ENCODE peak calls at places on chromosomes 7 and 10, in four cellular contexts. B, A, T and L are unnamed samples.

GRCh38 chr10:48245977-48246376 is 28.5 kb downstream of the FRMPD2 start:
- DNase-seq in B (no peak), A (no peak), T (no peak), L (no peak)

GRCh38 chr10:124754227-124754626 is 10.0 kb upstream of the FAM53B start:
- DNase-seq in B (no peak), A (no peak), T (no peak), L (no peak)

GRCh38 chr10:25815999-25816768 is 117.8 kb upstream of the MYO3A start:
- DNase-seq in B (no peak), A (no peak), T (no peak), L (no peak)

GRCh38 chr10:60114765-60115586 is 208.6 kb upstream of the CCDC6 start:
- DNase-seq in B (peak; percentile 72), A (peak; percentile 58), T (no peak), L (peak; percentile 55)

GRCh38 chr7:131945313-131945831 is 388.9 kb upstream of the PODXL start:
- DNase-seq in B (peak; percentile 86), A (peak; percentile 56), T (peak; percentile 78), L (no peak)

GRCh38 chr7:35035511-35035921 is 1.8 kb downstream of the DPY19L1 start:
- DNase-seq in B (peak; percentile 35), A (peak; percentile 75), T (no peak), L (no peak)

GRCh38 chr10:77455538-77455937 is 182.1 kb downstream of the KCNMA1 start:
- DNase-seq in B (no peak), A (no peak), T (no peak), L (no peak)

GRCh38 chr10:132714096-132714721 is 71.7 kb downstream of the NKX6-2 start:
- DNase-seq in B (no peak), A (no peak), T (peak; percentile 65), L (no peak)

GRCh38 chr10:43374194-43374593 is 2.8 kb downstream of the FXYD4 start:
- DNase-seq in B (no peak), A (no peak), T (peak; percentile 45), L (no peak)

GRCh38 chr7:136923111-136923510 is 54.7 kb downstream of the CHRM2 start:
- DNase-seq in B (no peak), A (no peak), T (no peak), L (peak; percentile 23)

GRCh38 chr10:44294726-44295412 is 90.0 kb downstream of the CXCL12 start:
- DNase-seq in B (no peak), A (no peak), T (no peak), L (no peak)

GRCh38 chr10:7773845-7774801 is 13.7 kb downstream of the KIN start:
- DNase-seq in B (no peak), A (no peak), T (no peak), L (no peak)

GRCh38 chr10:125057158-125058001 is 103.0 kb downstream of the CTBP2 start:
- DNase-seq in B (peak; percentile 64), A (no peak), T (peak; percentile 85), L (peak; percentile 79)

GRCh38 chr7:54705436-54705835 is 53.6 kb downstream of the SEC61G start:
- DNase-seq in B (no peak), A (peak; percentile 78), T (no peak), L (peak; percentile 12)

GRCh38 chr10:98041352-98042043 is 11.1 kb upstream of the CRTAC1 start:
- DNase-seq in B (peak; percentile 76), A (peak; percentile 72), T (no peak), L (no peak)

GRCh38 chr10:91955114-91955513 is 31.5 kb downstream of the BTAF1 start:
- DNase-seq in B (no peak), A (no peak), T (no peak), L (no peak)

GRCh38 chr10:71970331-71970730 is 6.1 kb downstream of the CHST3 start:
- DNase-seq in B (peak; percentile 43), A (peak; percentile 79), T (peak; percentile 82), L (no peak)

GRCh38 chr10:86317949-86318725 is 48.5 kb downstream of the GRID1 start:
- DNase-seq in B (no peak), A (no peak), T (no peak), L (no peak)

GRCh38 chr7:31336202-31337035 is 4.1 kb downstream of the NEUROD6 start:
- DNase-seq in B (peak; percentile 9), A (no peak), T (no peak), L (no peak)

GRCh38 chr10:11781114-11781513 is 38.9 kb downstream of the ECHDC3 start:
- DNase-seq in B (no peak), A (no peak), T (no peak), L (no peak)

GRCh38 chr7:88431861-88432260 is 125.2 kb upstream of the STEAP4 start:
- DNase-seq in B (no peak), A (no peak), T (no peak), L (no peak)

GRCh38 chr7:131543298-131543697 is 13.1 kb downstream of the PODXL start:
- DNase-seq in B (no peak), A (no peak), T (peak; percentile 29), L (no peak)

GRCh38 chr7:81770823-81771222 is 976 bp upstream of the HGF start:
- DNase-seq in B (no peak), A (no peak), T (no peak), L (no peak)

GRCh38 chr10:102133373-102134195 is 744 bp downstream of the PPRC1 start:
- DNase-seq in B (peak; percentile 82), A (peak; percentile 87), T (peak; percentile 93), L (no peak)

GRCh38 chr7:91310829-91311460 is 46.7 kb downstream of the FZD1 start:
- DNase-seq in B (no peak), A (no peak), T (no peak), L (peak; percentile 40)

GRCh38 chr10:61688551-61689308 is 26.0 kb downstream of the CABCOCO1 start:
- DNase-seq in B (no peak), A (no peak), T (no peak), L (no peak)

GRCh38 chr7:33789871-33790270 is 115.5 kb upstream of the BMPER start:
- DNase-seq in B (no peak), A (no peak), T (no peak), L (no peak)

GRCh38 chr10:103617362-103618026 is 124.0 kb downstream of the NEURL1 start:
- DNase-seq in B (no peak), A (no peak), T (no peak), L (no peak)

GRCh38 chr10:44295619-44296222 is 89.2 kb downstream of the CXCL12 start:
- DNase-seq in B (no peak), A (no peak), T (no peak), L (no peak)

GRCh38 chr10:129174167-129175014 is 292.6 kb upstream of the MGMT start:
- DNase-seq in B (peak; percentile 34), A (no peak), T (no peak), L (no peak)

GRCh38 chr7:120951309-120951706 is 731 bp downstream of the ING3 start:
- DNase-seq in B (no peak), A (no peak), T (no peak), L (no peak)

GRCh38 chr10:12594448-12594944 is 245.1 kb downstream of the CAMK1D start:
- DNase-seq in B (no peak), A (no peak), T (no peak), L (no peak)

GRCh38 chr10:80441831-80442230 is 12.3 kb upstream of the TSPAN14 start:
- DNase-seq in B (no peak), A (no peak), T (no peak), L (no peak)

GRCh38 chr7:102454423-102454822 is 10.2 kb downstream of the ALKBH4 start:
- DNase-seq in B (no peak), A (no peak), T (peak; percentile 72), L (no peak)

GRCh38 chr7:25680636-25681035 is 452.4 kb upstream of the NPVF start:
- DNase-seq in B (no peak), A (no peak), T (no peak), L (no peak)

GRCh38 chr10:70930251-70931000 is 42.1 kb upstream of the PCBD1 start:
- DNase-seq in B (no peak), A (no peak), T (no peak), L (no peak)

GRCh38 chr10:98400482-98400881 is 14.5 kb downstream of the PYROXD2 start:
- DNase-seq in B (no peak), A (no peak), T (no peak), L (peak; percentile 41)

DNA sequence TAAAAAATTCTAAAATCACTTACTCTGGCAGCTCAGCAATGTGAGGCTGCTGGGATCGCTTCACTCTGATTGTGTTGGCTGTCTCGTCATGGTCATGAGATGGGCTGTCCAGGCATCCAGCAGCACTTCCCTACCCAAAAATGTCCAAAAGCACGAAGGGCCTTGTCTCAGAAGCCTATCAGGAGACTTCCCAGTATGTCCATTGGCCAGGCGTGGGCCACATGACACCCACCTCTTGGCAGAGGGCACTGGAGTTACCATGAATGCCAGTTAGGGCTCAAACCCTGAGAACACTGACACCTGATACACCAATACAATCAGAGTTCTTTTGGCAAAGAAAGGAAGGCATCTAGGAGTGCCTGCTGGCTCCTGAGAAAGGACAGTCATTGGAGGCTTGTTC is 27.0 kb upstream of the GLI3 start:
- DNase-seq in B (no peak), A (no peak), T (no peak), L (no peak)
- H3K4me3 ChIP-seq in B (no peak overlapping the region), A (no peak overlapping the region), T (no peak overlapping the region), L (no peak overlapping the region)

GRCh38 chr10:56349611-56350010 is 11.4 kb downstream of the ZWINT start:
- DNase-seq in B (no peak), A (no peak), T (no peak), L (no peak)
- H3K4me3 ChIP-seq in B (no peak overlapping the region), A (no peak overlapping the region), T (no peak overlapping the region), L (no peak overlapping the region)

DNA sequence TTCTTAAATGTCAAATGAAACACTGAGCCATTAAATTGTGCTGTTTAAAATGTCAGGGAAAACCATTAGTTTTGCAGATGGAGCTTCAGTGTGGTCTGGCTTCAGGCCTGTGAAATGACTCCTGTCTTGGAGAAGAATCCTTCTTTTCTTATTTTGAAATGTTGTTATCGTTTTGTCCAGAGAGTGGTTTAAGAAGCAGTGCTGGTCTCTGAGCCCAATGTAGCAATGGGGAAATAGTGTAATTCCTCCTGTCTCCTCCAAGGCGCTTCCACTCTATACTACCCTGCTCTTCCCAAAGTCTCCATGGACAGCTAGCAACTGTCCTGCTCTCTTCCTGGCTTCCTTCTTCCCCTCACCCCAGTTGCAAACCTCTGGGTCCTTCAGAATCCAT is 177.6 kb downstream of the REEP3 start:
- DNase-seq in B (no peak), A (no peak), T (no peak), L (no peak)
- H3K4me3 ChIP-seq in B (no peak overlapping the region), A (no peak overlapping the region), T (no peak overlapping the region), L (no peak overlapping the region)

GRCh38 chr7:129781128-129781855 is 169.8 kb downstream of the NRF1 start:
- DNase-seq in B (no peak), A (no peak), T (no peak), L (no peak)
- H3K4me3 ChIP-seq in B (no peak overlapping the region), A (peak overlapping the region; percentile 69), T (no peak overlapping the region), L (no peak overlapping the region)

GRCh38 chr7:43834463-43835251 is 34.7 kb downstream of the MRPS24 start:
- DNase-seq in B (no peak), A (peak; percentile 66), T (no peak), L (no peak)

GRCh38 chr7:43843276-43843675 is 26.0 kb downstream of the MRPS24 start:
- DNase-seq in B (no peak), A (no peak), T (no peak), L (no peak)

GRCh38 chr7:43838201-43838659 is 31.1 kb downstream of the MRPS24 start:
- DNase-seq in B (no peak), A (no peak), T (no peak), L (no peak)
- H3K4me3 ChIP-seq in B (no peak overlapping the region), A (no peak overlapping the region), T (peak overlapping the region; percentile 34), L (peak overlapping the region; percentile 6)

GRCh38 chr7:137953043-137953691 is 48.7 kb downstream of the CREB3L2 start:
- DNase-seq in B (peak; percentile 44), A (no peak), T (no peak), L (peak; percentile 72)
- H3K4me3 ChIP-seq in B (no peak overlapping the region), A (peak overlapping the region; percentile 7), T (no peak overlapping the region), L (no peak overlapping the region)

GRCh38 chr10:35638116-35638515 is 4.0 kb downstream of the FZD8 start:
- DNase-seq in B (no peak), A (no peak), T (no peak), L (no peak)
- H3K4me3 ChIP-seq in B (peak overlapping the region; percentile 33), A (no peak overlapping the region), T (no peak overlapping the region), L (no peak overlapping the region)